ENCODE peak calls at places on chromosomes 16 and 17, in six cellular contexts. O is vagina, L is sigmoid colon, I is transverse colon, E is HCT116, N is breast epithelium. P is an unnamed sample. For H3K9me3, the result is how much of the 10 kb centered on the place peaks cover.

GRCh38 chr16:19143241-19143640 is 24.8 kb upstream of the SYT17 start:
- DNase-seq in O (no peak), L (no peak), I (no peak), E (no peak), N (peak), P (no peak)

GRCh38 chr17:77905766-77906165 is 52.7 kb upstream of the TNRC6C start:
- DNase-seq in O (no peak), L (peak), I (no peak), E (no peak), N (no peak), P (no peak)

GRCh38 chr17:13626703-13627102 is 25.0 kb upstream of the HS3ST3A1 start:
- DNase-seq in O (no peak), L (no peak), I (no peak), E (peak), N (no peak), P (no peak)

GRCh38 chr16:50635505-50636392 is 45.4 kb downstream of the SNX20 start:
- DNase-seq in O (no peak), L (no peak), I (no peak), E (peak), N (no peak), P (no peak)

GRCh38 chr17:65190467-65191095 is 53.4 kb downstream of the RGS9 start:
- DNase-seq in O (no peak), L (no peak), I (no peak), E (no peak), N (no peak), P (no peak)

GRCh38 chr17:8155341-8156173 is 3.4 kb upstream of the PER1 start:
- DNase-seq in O (no peak), L (peak), I (no peak), E (no peak), N (peak), P (peak)

GRCh38 chr16:53159781-53160436 is 105.1 kb downstream of the CHD9 start:
- DNase-seq in O (no peak), L (no peak), I (no peak), E (peak), N (no peak), P (no peak)

GRCh38 chr16:10617662-10618420 is 37.4 kb upstream of the EMP2 start:
- DNase-seq in O (no peak), L (no peak), I (no peak), E (no peak), N (no peak), P (no peak)

GRCh38 chr16:83116274-83116892 is 489.6 kb downstream of the CDH13 start:
- DNase-seq in O (no peak), L (no peak), I (no peak), E (no peak), N (no peak), P (no peak)

GRCh38 chr16:81253141-81253540 is 14.7 kb downstream of the BCO1 start:
- DNase-seq in O (no peak), L (no peak), I (no peak), E (no peak), N (no peak), P (no peak)

GRCh38 chr16:57138281-57138935 is 46.0 kb downstream of the CPNE2 start:
- DNase-seq in O (no peak), L (peak), I (no peak), E (no peak), N (no peak), P (peak)

GRCh38 chr17:63335818-63336217 is 110.3 kb downstream of the CYB561 start:
- DNase-seq in O (no peak), L (no peak), I (no peak), E (no peak), N (no peak), P (no peak)

GRCh38 chr17:32742686-32743538 is 134.0 kb downstream of the MYO1D start:
- DNase-seq in O (no peak), L (no peak), I (no peak), E (no peak), N (no peak), P (no peak)

GRCh38 chr16:69691980-69692911 is 34.1 kb downstream of the NQO1 start:
- DNase-seq in O (no peak), L (no peak), I (no peak), E (no peak), N (no peak), P (no peak)

GRCh38 chr17:11644265-11645212 is 46.3 kb downstream of the DNAH9 start:
- DNase-seq in O (no peak), L (peak), I (peak), E (peak), N (peak), P (no peak)

GRCh38 chr16:2428787-2429036 is 535 bp upstream of the CCNF start:
- DNase-seq in O (no peak), L (no peak), I (no peak), E (no peak), N (no peak), P (no peak)

GRCh38 chr17:45316271-45317112 is at the start of gene MAP3K14:
- DNase-seq in O (no peak), L (peak), I (peak), E (no peak), N (peak), P (peak)

GRCh38 chr17:60713619-60714018 is 36.0 kb downstream of the BCAS3 start:
- DNase-seq in O (no peak), L (no peak), I (no peak), E (no peak), N (no peak), P (no peak)

GRCh38 chr16:85104821-85105391 is 7.4 kb downstream of the CIBAR2 start:
- DNase-seq in O (no peak), L (no peak), I (peak), E (no peak), N (no peak), P (peak)

GRCh38 chr16:49348408-49349176 is 25.0 kb upstream of the C16orf78 start:
- DNase-seq in O (no peak), L (no peak), I (no peak), E (peak), N (no peak), P (no peak)

GRCh38 chr17:77690271-77691161 is 268.0 kb upstream of the TNRC6C start:
- DNase-seq in O (peak), L (no peak), I (no peak), E (no peak), N (peak), P (no peak)

GRCh38 chr17:38550661-38551060 is 55.1 kb downstream of the SRCIN1 start:
- DNase-seq in O (no peak), L (no peak), I (no peak), E (no peak), N (peak), P (no peak)

GRCh38 chr16:19173649-19174383 is 5.8 kb downstream of the SYT17 start:
- DNase-seq in O (no peak), L (no peak), I (no peak), E (no peak), N (no peak), P (no peak)

GRCh38 chr17:64016248-64016784 is 4.1 kb downstream of the ICAM2 start:
- DNase-seq in O (no peak), L (no peak), I (no peak), E (no peak), N (no peak), P (no peak)

GRCh38 chr17:78040561-78041400 is 82.3 kb downstream of the TNRC6C start:
- DNase-seq in O (no peak), L (peak), I (peak), E (peak), N (peak), P (peak)

GRCh38 chr17:40473573-40474365 is 27.7 kb downstream of the TNS4 start:
- DNase-seq in O (no peak), L (no peak), I (no peak), E (no peak), N (no peak), P (no peak)

GRCh38 chr17:54903375-54903774 is 2.7 kb downstream of the TOM1L1 start:
- DNase-seq in O (no peak), L (no peak), I (peak), E (no peak), N (peak), P (no peak)

GRCh38 chr17:64001091-64001579 is 3.0 kb downstream of the PRR29 start:
- DNase-seq in O (peak), L (peak), I (no peak), E (no peak), N (no peak), P (peak)

GRCh38 chr17:17545031-17545820 is 46.3 kb downstream of the PEMT start:
- DNase-seq in O (no peak), L (no peak), I (no peak), E (no peak), N (no peak), P (no peak)

GRCh38 chr16:30786936-30787612 is at the start of gene ZNF629:
- DNase-seq in O (no peak), L (peak), I (peak), E (peak), N (peak), P (no peak)

GRCh38 chr17:47813512-47814031 is 8.0 kb downstream of the OSBPL7 start:
- DNase-seq in O (no peak), L (peak), I (no peak), E (no peak), N (no peak), P (no peak)

GRCh38 chr17:5571281-5571680 is 13.0 kb downstream of the NLRP1 start:
- DNase-seq in O (no peak), L (no peak), I (no peak), E (no peak), N (no peak), P (no peak)

GRCh38 chr16:50267651-50268050 is 1.3 kb downstream of the ADCY7 start:
- DNase-seq in O (no peak), L (peak), I (no peak), E (no peak), N (no peak), P (peak)

GRCh38 chr16:4392382-4393242 is 21.0 kb downstream of the VASN start:
- DNase-seq in O (no peak), L (no peak), I (no peak), E (no peak), N (peak), P (peak)

GRCh38 chr16:9053006-9053601 is 38.3 kb upstream of the HAPSTR1 start:
- DNase-seq in O (no peak), L (peak), I (peak), E (peak), N (no peak), P (no peak)

GRCh38 chr17:7477392-7478275 is 1.8 kb downstream of the ZBTB4 start:
- DNase-seq in O (no peak), L (peak), I (peak), E (no peak), N (peak), P (peak)

DNA sequence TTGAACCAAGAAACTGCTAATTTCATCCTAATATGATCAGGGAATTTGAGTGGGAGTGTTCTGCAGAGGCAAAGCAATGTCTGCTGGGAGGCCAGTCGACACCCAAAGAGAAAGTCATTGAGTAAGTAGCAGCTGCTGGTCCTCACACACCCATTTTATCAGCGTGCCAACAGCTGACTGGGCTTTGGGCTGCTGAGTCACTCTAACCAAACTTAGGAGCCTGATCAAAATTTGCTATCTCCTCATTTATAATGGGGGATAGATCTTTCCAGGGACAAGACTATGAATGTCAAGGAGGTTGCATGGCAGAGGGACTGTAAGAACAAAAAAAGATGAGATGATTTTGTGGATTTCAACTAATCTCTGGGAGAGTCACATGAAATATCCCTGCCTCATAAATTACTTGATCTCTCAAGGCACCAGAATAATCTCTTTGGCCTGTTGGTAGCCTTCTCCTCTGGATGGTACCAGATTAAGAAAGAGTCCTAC is 32.9 kb downstream of the CPSF4L start:
- DNase-seq in O (no peak), L (peak), I (peak), E (peak), N (peak), P (no peak)
- TF ChIP-seq POLR2AphosphoS5 in O (peak), L (peak), I (peak), E (peak), N (no peak), P (peak)

DNA sequence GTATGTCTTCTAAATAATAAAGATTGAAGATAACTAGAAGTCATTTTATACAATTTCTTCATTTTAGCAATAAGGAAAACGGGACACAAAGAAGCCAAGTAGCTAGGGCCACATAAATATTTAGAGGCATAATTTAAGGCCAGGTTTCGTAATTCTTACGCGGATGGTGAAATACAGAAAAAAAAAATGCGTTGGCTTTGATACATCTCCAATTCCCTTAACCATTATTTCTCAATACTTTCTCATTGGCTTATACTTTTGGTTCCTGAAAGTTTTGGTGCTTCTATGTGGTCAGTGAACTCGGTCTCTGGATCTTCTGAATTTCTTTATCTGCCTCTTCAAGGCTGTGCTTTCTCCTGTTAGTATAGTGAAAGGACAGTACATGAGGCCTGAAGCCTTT is 888.1 kb downstream of the KCNJ2 start:
- DNase-seq in O (no peak), L (no peak), I (no peak), E (no peak), N (no peak), P (no peak)
- H3K9me3 ChIP-seq in O (under half), L (under half), I (under half), E (under half), N (under half), P (under half)

GRCh38 chr17:15288859-15289258 is 23.7 kb upstream of the PMP22 start:
- DNase-seq in O (no peak), L (no peak), I (no peak), E (no peak), N (no peak), P (no peak)

GRCh38 chr17:15285466-15285865 is 20.3 kb upstream of the PMP22 start:
- DNase-seq in O (no peak), L (no peak), I (no peak), E (no peak), N (no peak), P (no peak)

GRCh38 chr17:15289285-15290185 is 24.4 kb upstream of the PMP22 start:
- DNase-seq in O (no peak), L (no peak), I (no peak), E (no peak), N (no peak), P (no peak)

GRCh38 chr17:15290186-15290536 is 25.0 kb upstream of the PMP22 start:
- DNase-seq in O (no peak), L (no peak), I (no peak), E (no peak), N (no peak), P (no peak)

DNA sequence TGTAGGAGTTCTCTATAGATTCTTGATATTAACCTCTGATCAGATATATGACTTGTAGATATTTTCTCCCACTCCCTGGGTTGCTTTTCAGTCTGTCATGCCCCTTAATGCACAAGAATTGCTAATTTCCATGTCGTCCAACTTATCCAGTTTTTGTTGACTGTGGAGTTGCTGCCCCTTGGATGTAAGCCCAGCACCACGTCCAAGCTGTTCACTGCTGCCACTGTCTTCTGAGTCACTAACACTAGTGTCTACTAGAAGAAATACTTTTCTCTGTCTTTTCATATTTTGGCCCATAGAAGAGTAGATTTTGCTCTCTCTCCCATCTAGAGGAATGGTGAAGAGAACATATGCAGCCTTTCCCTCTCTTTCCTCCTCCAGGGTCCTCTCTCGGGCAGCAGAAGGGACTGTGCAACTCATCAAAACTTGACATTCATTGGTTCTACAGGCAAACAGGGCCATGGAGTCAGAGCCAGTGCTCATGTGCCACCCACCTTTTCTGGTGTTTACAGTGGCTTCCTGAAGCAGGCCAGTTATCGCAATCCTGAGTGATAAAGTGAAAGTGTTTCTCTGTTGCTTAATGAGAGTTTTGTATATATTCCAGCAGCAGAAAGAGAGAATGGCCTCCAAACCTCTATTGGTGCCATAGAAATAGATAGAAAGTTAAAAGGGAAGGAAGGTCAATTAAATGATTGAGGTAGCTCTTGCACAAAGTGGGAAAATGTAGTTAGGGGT is 22.6 kb upstream of the PMP22 start:
- DNase-seq in O (no peak), L (peak), I (no peak), E (no peak), N (no peak), P (no peak)
- H3K27ac ChIP-seq in O (peak), L (peak), I (no peak), E (no peak), N (no peak), P (no peak)

GRCh38 chr16:23145608-23146007 is 3.6 kb downstream of the USP31 start:
- DNase-seq in O (no peak), L (no peak), I (no peak), E (no peak), N (no peak), P (no peak)
- TF ChIP-seq POLR2AphosphoS5 in O (peak), L (no peak), I (no peak), E (no peak), N (no peak), P (no peak)

GRCh38 chr16:35792516-35793285 is 2333.3 kb downstream of the TP53TG3F start:
- DNase-seq in O (no peak), L (no peak), I (no peak), E (no peak), N (no peak), P (no peak)
- H3K9me3 ChIP-seq in O (under half), L (under half), I (under half), E (under half), N (under half), P (half or more)

DNA sequence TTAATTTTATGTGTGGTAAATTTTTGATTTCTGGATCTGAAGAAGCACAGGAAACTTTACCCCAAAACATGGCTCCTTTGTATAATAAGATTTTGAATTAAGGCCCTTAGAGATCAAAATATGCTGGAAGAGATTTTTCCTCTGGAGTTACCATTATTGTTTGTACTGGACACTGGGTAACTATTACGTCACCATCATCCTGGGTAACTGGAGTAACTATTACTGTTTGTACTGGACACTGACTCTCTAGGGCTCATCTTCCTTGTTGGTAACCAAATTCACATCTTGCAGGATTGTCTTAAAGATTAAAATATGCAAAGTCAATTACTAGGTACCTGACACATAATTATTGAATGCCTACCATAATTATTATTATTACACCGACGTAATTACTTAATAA is 593.8 kb upstream of the GOT2 start:
- DNase-seq in O (no peak), L (no peak), I (no peak), E (no peak), N (no peak), P (no peak)
- H3K27ac ChIP-seq in O (no peak), L (no peak), I (no peak), E (no peak), N (no peak), P (no peak)

GRCh38 chr17:3888343-3889171 is 4.3 kb downstream of the CAMKK1 start:
- DNase-seq in O (peak), L (peak), I (peak), E (peak), N (peak), P (no peak)
- TF ChIP-seq POLR2AphosphoS5 in O (peak), L (peak), I (peak), E (peak), N (peak), P (no peak)

GRCh38 chr17:58153046-58153445 is 4.9 kb downstream of the OR4D1 start:
- DNase-seq in O (no peak), L (no peak), I (peak), E (no peak), N (no peak), P (no peak)
- H3K9me3 ChIP-seq in O (under half), L (under half), I (under half), E (under half), N (under half), P (under half)

GRCh38 chr17:66714046-66715023 is 120.6 kb upstream of the CACNG5 start:
- DNase-seq in O (peak), L (no peak), I (no peak), E (no peak), N (no peak), P (no peak)
- H3K27ac ChIP-seq in O (no peak), L (peak), I (peak), E (no peak), N (no peak), P (peak)